ENCODE peak calls at places on chromosome 21, in ten cellular contexts. One of them, this sample, is unnamed.

GRCh38 chr21:17903029-17903806 is 84.1 kb upstream of the C21orf91 start:
- DNase-seq in IMR-90: peak
- DNase-seq in colonic mucosa: no peak
- DNase-seq in fibroblast of lung: peak
- DNase-seq in GM23338: peak
- DNase-seq in HFF-Myc: no peak
- DNase-seq in neural crest cell: no peak
- DNase-seq in kidney: no peak
- DNase-seq in tibial nerve: no peak
- DNase-seq in GM13976: peak
- DNase-seq in this sample: peak

GRCh38 chr21:21668198-21668597 is 670.0 kb downstream of the NCAM2 start:
- DNase-seq in IMR-90: no peak
- DNase-seq in colonic mucosa: no peak
- DNase-seq in fibroblast of lung: no peak
- DNase-seq in GM23338: no peak
- DNase-seq in HFF-Myc: no peak
- DNase-seq in neural crest cell: no peak
- DNase-seq in kidney: no peak
- DNase-seq in tibial nerve: no peak
- DNase-seq in GM13976: no peak
- DNase-seq in this sample: no peak

GRCh38 chr21:40511976-40512375 is 335.0 kb downstream of the DSCAM start:
- DNase-seq in IMR-90: no peak
- DNase-seq in colonic mucosa: no peak
- DNase-seq in fibroblast of lung: no peak
- DNase-seq in GM23338: no peak
- DNase-seq in HFF-Myc: no peak
- DNase-seq in neural crest cell: no peak
- DNase-seq in kidney: no peak
- DNase-seq in tibial nerve: no peak
- DNase-seq in GM13976: no peak
- DNase-seq in this sample: peak

GRCh38 chr21:31911138-31911907 is 38.5 kb downstream of the HUNK start:
- DNase-seq in IMR-90: peak
- DNase-seq in colonic mucosa: no peak
- DNase-seq in fibroblast of lung: no peak
- DNase-seq in GM23338: no peak
- DNase-seq in HFF-Myc: peak
- DNase-seq in neural crest cell: no peak
- DNase-seq in kidney: no peak
- DNase-seq in tibial nerve: no peak
- DNase-seq in GM13976: no peak
- DNase-seq in this sample: peak

GRCh38 chr21:21481238-21481637 is 483.0 kb downstream of the NCAM2 start:
- DNase-seq in IMR-90: peak
- DNase-seq in colonic mucosa: no peak
- DNase-seq in fibroblast of lung: peak
- DNase-seq in GM23338: no peak
- DNase-seq in HFF-Myc: no peak
- DNase-seq in neural crest cell: no peak
- DNase-seq in kidney: no peak
- DNase-seq in tibial nerve: no peak
- DNase-seq in GM13976: no peak
- DNase-seq in this sample: peak

GRCh38 chr21:24367936-24368335 is 1239.3 kb downstream of the MRPL39 start:
- DNase-seq in IMR-90: peak
- DNase-seq in colonic mucosa: no peak
- DNase-seq in fibroblast of lung: no peak
- DNase-seq in GM23338: no peak
- DNase-seq in HFF-Myc: no peak
- DNase-seq in neural crest cell: no peak
- DNase-seq in kidney: no peak
- DNase-seq in tibial nerve: no peak
- DNase-seq in GM13976: no peak
- DNase-seq in this sample: no peak

GRCh38 chr21:38797470-38797869 is 8.3 kb upstream of the ETS2 start:
- DNase-seq in IMR-90: no peak
- DNase-seq in colonic mucosa: no peak
- DNase-seq in fibroblast of lung: no peak
- DNase-seq in GM23338: no peak
- DNase-seq in HFF-Myc: no peak
- DNase-seq in neural crest cell: no peak
- DNase-seq in kidney: peak
- DNase-seq in tibial nerve: no peak
- DNase-seq in GM13976: no peak
- DNase-seq in this sample: no peak

GRCh38 chr21:39525129-39525528 is 73.4 kb downstream of the SH3BGR start:
- DNase-seq in IMR-90: no peak
- DNase-seq in colonic mucosa: no peak
- DNase-seq in fibroblast of lung: no peak
- DNase-seq in GM23338: no peak
- DNase-seq in HFF-Myc: no peak
- DNase-seq in neural crest cell: no peak
- DNase-seq in kidney: no peak
- DNase-seq in tibial nerve: no peak
- DNase-seq in GM13976: no peak
- DNase-seq in this sample: no peak

GRCh38 chr21:25313891-25314646 is 293.2 kb downstream of the MRPL39 start:
- DNase-seq in IMR-90: peak
- DNase-seq in colonic mucosa: no peak
- DNase-seq in fibroblast of lung: peak
- DNase-seq in GM23338: no peak
- DNase-seq in HFF-Myc: no peak
- DNase-seq in neural crest cell: no peak
- DNase-seq in kidney: no peak
- DNase-seq in tibial nerve: no peak
- DNase-seq in GM13976: no peak
- DNase-seq in this sample: peak

GRCh38 chr21:39184050-39184980 is 1.1 kb upstream of the PSMG1 start:
- DNase-seq in IMR-90: no peak
- DNase-seq in colonic mucosa: no peak
- DNase-seq in fibroblast of lung: no peak
- DNase-seq in GM23338: no peak
- DNase-seq in HFF-Myc: no peak
- DNase-seq in neural crest cell: no peak
- DNase-seq in kidney: no peak
- DNase-seq in tibial nerve: no peak
- DNase-seq in GM13976: no peak
- DNase-seq in this sample: no peak

GRCh38 chr21:30434033-30434631 is 4.1 kb downstream of the KRTAP13-4 start:
- DNase-seq in IMR-90: no peak
- DNase-seq in colonic mucosa: peak
- DNase-seq in fibroblast of lung: peak
- DNase-seq in GM23338: peak
- DNase-seq in HFF-Myc: peak
- DNase-seq in neural crest cell: peak
- DNase-seq in kidney: no peak
- DNase-seq in tibial nerve: no peak
- DNase-seq in GM13976: no peak
- DNase-seq in this sample: peak

GRCh38 chr21:29163381-29164115 is 33.1 kb downstream of the MAP3K7CL start:
- DNase-seq in IMR-90: no peak
- DNase-seq in colonic mucosa: no peak
- DNase-seq in fibroblast of lung: peak
- DNase-seq in GM23338: no peak
- DNase-seq in HFF-Myc: no peak
- DNase-seq in neural crest cell: no peak
- DNase-seq in kidney: no peak
- DNase-seq in tibial nerve: no peak
- DNase-seq in GM13976: no peak
- DNase-seq in this sample: peak

GRCh38 chr21:21921410-21922232 is 923.4 kb downstream of the NCAM2 start:
- DNase-seq in IMR-90: peak
- DNase-seq in colonic mucosa: no peak
- DNase-seq in fibroblast of lung: peak
- DNase-seq in GM23338: peak
- DNase-seq in HFF-Myc: no peak
- DNase-seq in neural crest cell: no peak
- DNase-seq in kidney: no peak
- DNase-seq in tibial nerve: no peak
- DNase-seq in GM13976: no peak
- DNase-seq in this sample: peak

GRCh38 chr21:29613877-29614276 is 315.2 kb downstream of the BACH1 start:
- DNase-seq in IMR-90: no peak
- DNase-seq in colonic mucosa: no peak
- DNase-seq in fibroblast of lung: no peak
- DNase-seq in GM23338: no peak
- DNase-seq in HFF-Myc: no peak
- DNase-seq in neural crest cell: no peak
- DNase-seq in kidney: no peak
- DNase-seq in tibial nerve: no peak
- DNase-seq in GM13976: no peak
- DNase-seq in this sample: no peak

GRCh38 chr21:25791321-25791720 is 56.5 kb downstream of the GABPA start:
- DNase-seq in IMR-90: no peak
- DNase-seq in colonic mucosa: no peak
- DNase-seq in fibroblast of lung: no peak
- DNase-seq in GM23338: peak
- DNase-seq in HFF-Myc: no peak
- DNase-seq in neural crest cell: no peak
- DNase-seq in kidney: no peak
- DNase-seq in tibial nerve: no peak
- DNase-seq in GM13976: no peak
- DNase-seq in this sample: no peak

GRCh38 chr21:16040601-16041000 is 310.8 kb downstream of the USP25 start:
- DNase-seq in IMR-90: peak
- DNase-seq in colonic mucosa: no peak
- DNase-seq in fibroblast of lung: peak
- DNase-seq in GM23338: no peak
- DNase-seq in HFF-Myc: peak
- DNase-seq in neural crest cell: no peak
- DNase-seq in kidney: no peak
- DNase-seq in tibial nerve: no peak
- DNase-seq in GM13976: no peak
- DNase-seq in this sample: peak

GRCh38 chr21:21148514-21148913 is 150.3 kb downstream of the NCAM2 start:
- DNase-seq in IMR-90: no peak
- DNase-seq in colonic mucosa: no peak
- DNase-seq in fibroblast of lung: no peak
- DNase-seq in GM23338: no peak
- DNase-seq in HFF-Myc: no peak
- DNase-seq in neural crest cell: no peak
- DNase-seq in kidney: no peak
- DNase-seq in tibial nerve: no peak
- DNase-seq in GM13976: no peak
- DNase-seq in this sample: no peak

GRCh38 chr21:27812279-27812678 is 845.4 kb upstream of the ADAMTS5 start:
- DNase-seq in IMR-90: peak
- DNase-seq in colonic mucosa: no peak
- DNase-seq in fibroblast of lung: peak
- DNase-seq in GM23338: no peak
- DNase-seq in HFF-Myc: no peak
- DNase-seq in neural crest cell: no peak
- DNase-seq in kidney: no peak
- DNase-seq in tibial nerve: no peak
- DNase-seq in GM13976: no peak
- DNase-seq in this sample: no peak
- TF ChIP-seq CTCF in IMR-90: no peak
- TF ChIP-seq CTCF in colonic mucosa: no peak
- TF ChIP-seq CTCF in fibroblast of lung: no peak
- TF ChIP-seq CTCF in GM23338: no peak
- TF ChIP-seq CTCF in HFF-Myc: no peak
- TF ChIP-seq CTCF in neural crest cell: no peak
- TF ChIP-seq CTCF in kidney: no peak
- TF ChIP-seq CTCF in tibial nerve: no peak
- TF ChIP-seq CTCF in GM13976: no peak
- TF ChIP-seq CTCF in this sample: no peak

GRCh38 chr21:45474323-45474950 is 67.8 kb downstream of the SLC19A1 start:
- DNase-seq in IMR-90: no peak
- DNase-seq in colonic mucosa: no peak
- DNase-seq in fibroblast of lung: no peak
- DNase-seq in GM23338: no peak
- DNase-seq in HFF-Myc: no peak
- DNase-seq in neural crest cell: no peak
- DNase-seq in kidney: no peak
- DNase-seq in tibial nerve: no peak
- DNase-seq in GM13976: no peak
- DNase-seq in this sample: no peak
- TF ChIP-seq CTCF in IMR-90: no peak
- TF ChIP-seq CTCF in colonic mucosa: no peak
- TF ChIP-seq CTCF in fibroblast of lung: no peak
- TF ChIP-seq CTCF in GM23338: no peak
- TF ChIP-seq CTCF in HFF-Myc: no peak
- TF ChIP-seq CTCF in neural crest cell: no peak
- TF ChIP-seq CTCF in kidney: no peak
- TF ChIP-seq CTCF in tibial nerve: no peak
- TF ChIP-seq CTCF in GM13976: no peak
- TF ChIP-seq CTCF in this sample: no peak

DNA sequence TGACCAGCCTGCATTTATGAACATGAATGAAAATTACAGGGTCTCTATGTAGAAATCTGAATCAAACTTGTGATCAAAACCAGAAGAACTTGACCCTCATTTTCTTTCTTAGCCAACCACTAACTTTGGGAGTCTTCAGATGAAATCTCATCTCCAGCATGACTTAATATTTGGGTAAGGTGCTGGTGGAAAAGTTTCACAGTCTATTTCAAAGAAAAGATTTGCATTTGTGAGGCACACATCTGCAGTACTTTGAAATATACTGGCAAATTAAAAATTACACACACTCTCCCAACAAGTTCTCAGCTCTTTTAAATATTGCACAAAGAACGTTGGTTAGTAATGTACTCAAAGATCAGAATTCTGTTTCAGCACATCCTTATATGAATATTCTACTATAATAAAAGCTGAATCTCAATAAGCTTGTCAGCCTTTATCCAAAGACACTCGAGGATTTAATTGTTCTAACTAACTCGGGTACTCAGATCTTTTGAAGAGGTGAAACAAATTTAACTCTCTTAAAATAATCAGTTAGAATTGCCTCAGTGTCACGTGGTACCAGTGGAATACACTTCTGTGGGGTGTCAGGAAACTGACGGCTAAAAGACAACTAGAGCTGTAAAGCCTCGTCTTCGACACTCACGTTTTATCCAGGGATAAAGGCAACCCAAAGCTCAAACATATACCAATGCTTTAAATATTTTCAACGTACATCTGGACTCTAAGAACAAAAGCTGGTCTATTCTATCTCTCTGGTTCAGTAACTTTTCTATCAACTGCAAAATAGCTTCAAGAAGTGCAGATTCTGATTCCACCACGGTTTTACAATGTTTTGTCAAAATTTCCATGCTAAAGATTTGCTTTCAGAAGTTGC is 19.1 kb downstream of the SAMSN1 start:
- DNase-seq in IMR-90: no peak
- DNase-seq in colonic mucosa: no peak
- DNase-seq in fibroblast of lung: no peak
- DNase-seq in GM23338: no peak
- DNase-seq in HFF-Myc: no peak
- DNase-seq in neural crest cell: no peak
- DNase-seq in kidney: no peak
- DNase-seq in tibial nerve: no peak
- DNase-seq in GM13976: no peak
- DNase-seq in this sample: no peak
- TF ChIP-seq CTCF in IMR-90: no peak
- TF ChIP-seq CTCF in colonic mucosa: no peak
- TF ChIP-seq CTCF in fibroblast of lung: no peak
- TF ChIP-seq CTCF in GM23338: no peak
- TF ChIP-seq CTCF in HFF-Myc: no peak
- TF ChIP-seq CTCF in neural crest cell: no peak
- TF ChIP-seq CTCF in kidney: no peak
- TF ChIP-seq CTCF in tibial nerve: no peak
- TF ChIP-seq CTCF in GM13976: no peak
- TF ChIP-seq CTCF in this sample: no peak

GRCh38 chr21:14766241-14766640 is 220.1 kb upstream of the SAMSN1 start:
- DNase-seq in IMR-90: no peak
- DNase-seq in colonic mucosa: no peak
- DNase-seq in fibroblast of lung: no peak
- DNase-seq in GM23338: peak
- DNase-seq in HFF-Myc: no peak
- DNase-seq in neural crest cell: no peak
- DNase-seq in kidney: peak
- DNase-seq in tibial nerve: no peak
- DNase-seq in GM13976: no peak
- DNase-seq in this sample: no peak
- TF ChIP-seq CTCF in IMR-90: no peak
- TF ChIP-seq CTCF in colonic mucosa: no peak
- TF ChIP-seq CTCF in fibroblast of lung: no peak
- TF ChIP-seq CTCF in GM23338: peak
- TF ChIP-seq CTCF in HFF-Myc: no peak
- TF ChIP-seq CTCF in neural crest cell: no peak
- TF ChIP-seq CTCF in kidney: no peak
- TF ChIP-seq CTCF in tibial nerve: no peak
- TF ChIP-seq CTCF in GM13976: no peak
- TF ChIP-seq CTCF in this sample: no peak

This sample was measured in fibroblast of mammary gland.